ENCODE peak calls at places on chromosomes 11 and 22, in ten cellular contexts. T is T1000, G is AG20443, N is substantia nigra, O is EH, V is skeletal muscle cell, P is EL, L is HAP-1, Y is GF-D8, J is neural progenitor cell. I is an unnamed sample.

GRCh38 chr11:8947230-8947943 is 4.6 kb upstream of the ASCL3 start:
- DNase-seq in T (no peak), G (no peak), N (no peak), O (no peak), V (no peak), P (no peak), L (no peak), Y (no peak), J (no peak), I (no peak)

GRCh38 chr22:46405925-46406324 is 70.4 kb downstream of the TRMU start:
- DNase-seq in T (no peak), G (no peak), N (no peak), O (no peak), V (no peak), P (no peak), L (no peak), Y (no peak), J (no peak), I (no peak)

GRCh38 chr11:47268448-47269001 is 1.4 kb upstream of the MADD start:
- DNase-seq in T (no peak), G (no peak), N (no peak), O (no peak), V (no peak), P (no peak), L (no peak), Y (no peak), J (no peak), I (no peak)

GRCh38 chr11:44936527-44936926 is 14.2 kb downstream of the TP53I11 start:
- DNase-seq in T (peak), G (peak), N (peak), O (peak), V (peak), P (peak), L (peak), Y (no peak), J (peak), I (peak)

GRCh38 chr11:69674267-69674885 is 777 bp downstream of the LTO1 start:
- DNase-seq in T (peak), G (peak), N (no peak), O (peak), V (peak), P (peak), L (no peak), Y (no peak), J (peak), I (no peak)

GRCh38 chr11:45920531-45921477 is 1.7 kb upstream of the LARGE2 start:
- DNase-seq in T (no peak), G (no peak), N (no peak), O (no peak), V (no peak), P (no peak), L (no peak), Y (no peak), J (peak), I (no peak)

GRCh38 chr11:119509969-119510401 is 87.0 kb upstream of the THY1 start:
- DNase-seq in T (no peak), G (peak), N (no peak), O (peak), V (peak), P (peak), L (no peak), Y (no peak), J (no peak), I (no peak)

GRCh38 chr11:110159491-110159890 is 66.3 kb downstream of the ZC3H12C start:
- DNase-seq in T (no peak), G (no peak), N (no peak), O (no peak), V (no peak), P (no peak), L (no peak), Y (no peak), J (no peak), I (peak)

GRCh38 chr11:73334244-73335203 is 26.4 kb downstream of the ARHGEF17 start:
- DNase-seq in T (peak), G (peak), N (no peak), O (peak), V (peak), P (peak), L (no peak), Y (no peak), J (peak), I (no peak)

GRCh38 chr22:40890881-40891280 is 29.0 kb upstream of the DNAJB7 start:
- DNase-seq in T (no peak), G (no peak), N (no peak), O (peak), V (no peak), P (peak), L (no peak), Y (no peak), J (no peak), I (no peak)

GRCh38 chr11:10350341-10350740 is 45.5 kb downstream of the ADM start:
- DNase-seq in T (peak), G (peak), N (no peak), O (peak), V (peak), P (peak), L (no peak), Y (no peak), J (no peak), I (no peak)

GRCh38 chr11:104091281-104092071 is 55.0 kb downstream of the DDI1 start:
- DNase-seq in T (no peak), G (no peak), N (no peak), O (no peak), V (no peak), P (no peak), L (no peak), Y (no peak), J (no peak), I (no peak)

GRCh38 chr11:130916910-130917309 is 631 bp upstream of the SNX19 start:
- DNase-seq in T (no peak), G (peak), N (no peak), O (no peak), V (no peak), P (no peak), L (no peak), Y (no peak), J (no peak), I (no peak)

GRCh38 chr11:70080763-70081162 is 2.6 kb downstream of the ANO1 start:
- DNase-seq in T (no peak), G (no peak), N (no peak), O (no peak), V (no peak), P (no peak), L (no peak), Y (no peak), J (no peak), I (no peak)

GRCh38 chr11:11313426-11313825 is 39.6 kb downstream of the CSNK2A3 start:
- DNase-seq in T (no peak), G (no peak), N (no peak), O (peak), V (peak), P (no peak), L (no peak), Y (no peak), J (no peak), I (no peak)